ENCODE peak calls at places on chromosome 4, in six cellular contexts. A is naive thymus-derived CD8-positive, alpha-beta T cell; I is HEK293T; X is right lobe of liver; R is amniotic epithelial cell; H is lung. Z is an unnamed sample.

GRCh38 chr4:139301821-139302611 is at the start of gene NDUFC1:
- DNase-seq in A (peak), I (peak), X (peak), R (peak), H (peak), Z (peak)

GRCh38 chr4:76993787-76994641 is 44.5 kb downstream of the SEPTIN11 start:
- DNase-seq in A (peak), I (no peak), X (no peak), R (no peak), H (no peak), Z (peak)

GRCh38 chr4:107824367-107825071 is at the start of gene SGMS2:
- DNase-seq in A (no peak), I (peak), X (peak), R (peak), H (peak), Z (no peak)

GRCh38 chr4:5959221-5959982 is 58.8 kb downstream of the C4orf50 start:
- DNase-seq in A (no peak), I (no peak), X (no peak), R (no peak), H (no peak), Z (no peak)

GRCh38 chr4:66331761-66332160 is 661.5 kb upstream of the EPHA5 start:
- DNase-seq in A (no peak), I (no peak), X (no peak), R (peak), H (no peak), Z (no peak)

GRCh38 chr4:73453701-73454005 is 17.6 kb downstream of the AFP start:
- DNase-seq in A (no peak), I (no peak), X (no peak), R (peak), H (no peak), Z (no peak)

GRCh38 chr4:17463606-17464005 is 48.3 kb downstream of the QDPR start:
- DNase-seq in A (no peak), I (no peak), X (no peak), R (no peak), H (no peak), Z (no peak)

GRCh38 chr4:99087887-99088484 is 602 bp downstream of the ADH5 start:
- DNase-seq in A (no peak), I (peak), X (peak), R (peak), H (peak), Z (peak)

GRCh38 chr4:72743078-72743477 is 174.1 kb upstream of the ADAMTS3 start:
- DNase-seq in A (no peak), I (no peak), X (no peak), R (no peak), H (no peak), Z (no peak)

GRCh38 chr4:102627831-102628523 is 126.8 kb downstream of the NFKB1 start:
- DNase-seq in A (no peak), I (no peak), X (no peak), R (peak), H (no peak), Z (no peak)

GRCh38 chr4:51894246-51894645 is 51.3 kb downstream of the DCUN1D4 start:
- DNase-seq in A (no peak), I (no peak), X (no peak), R (peak), H (no peak), Z (no peak)

GRCh38 chr4:28225005-28225404 is 1364.4 kb downstream of the STIM2 start:
- DNase-seq in A (no peak), I (peak), X (no peak), R (peak), H (no peak), Z (no peak)

GRCh38 chr4:7765676-7766075 is 174.0 kb downstream of the AFAP1 start:
- DNase-seq in A (no peak), I (no peak), X (no peak), R (no peak), H (no peak), Z (no peak)

GRCh38 chr4:8831221-8832129 is 40.2 kb downstream of the HMX1 start:
- DNase-seq in A (no peak), I (no peak), X (peak), R (no peak), H (no peak), Z (no peak)

GRCh38 chr4:118351851-118352827 is 664 bp downstream of the PRSS12 start:
- DNase-seq in A (no peak), I (peak), X (peak), R (no peak), H (peak), Z (no peak)

GRCh38 chr4:95155759-95156451 is 392.9 kb downstream of the UNC5C start:
- DNase-seq in A (peak), I (peak), X (no peak), R (peak), H (no peak), Z (no peak)

GRCh38 chr4:184473515-184474260 is 662 bp downstream of the IRF2 start:
- DNase-seq in A (no peak), I (peak), X (peak), R (peak), H (peak), Z (peak)

GRCh38 chr4:187362937-187363336 is 632.6 kb upstream of the ZFP42 start:
- DNase-seq in A (no peak), I (no peak), X (no peak), R (no peak), H (no peak), Z (no peak)

GRCh38 chr4:143294310-143294709 is 42.4 kb upstream of the GAB1 start:
- DNase-seq in A (no peak), I (no peak), X (no peak), R (no peak), H (peak), Z (no peak)

GRCh38 chr4:73661646-73662119 is 41.4 kb upstream of the RASSF6 start:
- DNase-seq in A (no peak), I (no peak), X (no peak), R (peak), H (no peak), Z (no peak)

GRCh38 chr4:180058731-180059215 is 2184.4 kb upstream of the TENM3 start:
- DNase-seq in A (no peak), I (peak), X (peak), R (peak), H (peak), Z (no peak)

GRCh38 chr4:88803600-88804096 is 106.0 kb upstream of the NAP1L5 start:
- DNase-seq in A (no peak), I (no peak), X (no peak), R (peak), H (peak), Z (no peak)

GRCh38 chr4:97691111-97691605 is 452.1 kb downstream of the STPG2 start:
- DNase-seq in A (no peak), I (no peak), X (no peak), R (no peak), H (no peak), Z (no peak)

GRCh38 chr4:39415678-39416283 is 9.1 kb downstream of the KLB start:
- DNase-seq in A (no peak), I (no peak), X (no peak), R (peak), H (no peak), Z (no peak)

GRCh38 chr4:48187813-48188212 is 53.8 kb upstream of the TXK start:
- DNase-seq in A (no peak), I (no peak), X (no peak), R (no peak), H (no peak), Z (no peak)

GRCh38 chr4:95193391-95194224 is 355.2 kb downstream of the UNC5C start:
- DNase-seq in A (no peak), I (no peak), X (no peak), R (no peak), H (no peak), Z (no peak)

Z was measured in effector CD4-positive, alpha-beta T cell.